ENCODE peak calls at places on chromosomes 7 and 10, in eight cellular contexts. Z is midbrain, R is fibroblast of pulmonary artery, Y is H9, K is foreskin fibroblast, H is T-helper 2 cell, E is HTR-8/SVneo, F is endothelial cell. D is an unnamed sample.

GRCh38 chr10:79384773-79385391 is 37.6 kb downstream of the PPIF start:
- DNase-seq in Z (no peak), R (no peak), Y (peak), K (no peak), H (no peak), E (no peak), F (no peak), D (no peak)

GRCh38 chr7:22587322-22587721 is 87.3 kb upstream of the STEAP1B start:
- DNase-seq in Z (no peak), R (peak), Y (no peak), K (no peak), H (peak), E (no peak), F (no peak), D (no peak)

GRCh38 chr7:25859412-25859704 is 292.6 kb upstream of the NFE2L3 start:
- DNase-seq in Z (no peak), R (no peak), Y (no peak), K (no peak), H (no peak), E (no peak), F (no peak), D (no peak)

GRCh38 chr10:80946073-80946472 is 408.4 kb downstream of the SH2D4B start:
- DNase-seq in Z (no peak), R (no peak), Y (no peak), K (no peak), H (no peak), E (no peak), F (no peak), D (no peak)

GRCh38 chr7:128206017-128206746 is 34.9 kb upstream of the LEP start:
- DNase-seq in Z (no peak), R (no peak), Y (peak), K (no peak), H (no peak), E (no peak), F (no peak), D (no peak)

GRCh38 chr10:115968236-115968635 is 304.8 kb downstream of the GFRA1 start:
- DNase-seq in Z (no peak), R (no peak), Y (no peak), K (no peak), H (no peak), E (no peak), F (no peak), D (no peak)

GRCh38 chr7:88806280-88807037 is 10.9 kb upstream of the TEX47 start:
- DNase-seq in Z (no peak), R (no peak), Y (no peak), K (no peak), H (no peak), E (no peak), F (no peak), D (no peak)

GRCh38 chr10:103069453-103070331 is 123.4 kb downstream of the NT5C2 start:
- DNase-seq in Z (peak), R (peak), Y (peak), K (peak), H (peak), E (peak), F (peak), D (no peak)

GRCh38 chr7:46229409-46229808 is 308.3 kb upstream of the IGFBP3 start:
- DNase-seq in Z (no peak), R (peak), Y (no peak), K (peak), H (no peak), E (no peak), F (no peak), D (no peak)

GRCh38 chr7:93958216-93958615 is 36.7 kb downstream of the GNG11 start:
- DNase-seq in Z (no peak), R (peak), Y (no peak), K (peak), H (no peak), E (no peak), F (no peak), D (no peak)

GRCh38 chr7:36747969-36748574 is 23.8 kb upstream of the AOAH start:
- DNase-seq in Z (no peak), R (peak), Y (no peak), K (no peak), H (peak), E (no peak), F (no peak), D (no peak)

GRCh38 chr10:69748621-69749020 is 53.1 kb upstream of the COL13A1 start:
- DNase-seq in Z (no peak), R (no peak), Y (no peak), K (no peak), H (no peak), E (no peak), F (no peak), D (no peak)

GRCh38 chr7:77393261-77393660 is 22.9 kb downstream of the GSAP start:
- DNase-seq in Z (no peak), R (no peak), Y (no peak), K (no peak), H (peak), E (no peak), F (no peak), D (no peak)

GRCh38 chr10:44261710-44262455 is 123.0 kb downstream of the CXCL12 start:
- DNase-seq in Z (no peak), R (peak), Y (no peak), K (peak), H (no peak), E (peak), F (no peak), D (no peak)

GRCh38 chr10:11439523-11440053 is 171.9 kb downstream of the USP6NL start:
- DNase-seq in Z (no peak), R (no peak), Y (peak), K (no peak), H (no peak), E (no peak), F (no peak), D (no peak)

GRCh38 chr7:110786576-110786975 is 304.4 kb upstream of the LRRN3 start:
- DNase-seq in Z (no peak), R (no peak), Y (no peak), K (no peak), H (no peak), E (no peak), F (no peak), D (no peak)

GRCh38 chr10:30985552-30985951 is 46.1 kb downstream of the ZNF438 start:
- DNase-seq in Z (no peak), R (peak), Y (no peak), K (peak), H (peak), E (no peak), F (no peak), D (no peak)

GRCh38 chr7:87735360-87735759 is 107.2 kb downstream of the RUNDC3B start:
- DNase-seq in Z (no peak), R (peak), Y (no peak), K (no peak), H (no peak), E (no peak), F (no peak), D (no peak)